ENCODE peak calls at places on chromosomes 5 and 9, in five cellular contexts. One of them, this sample, is unnamed.

GRCh38 chr5:39648539-39649200 is 223.9 kb upstream of the DAB2 start:
- DNase-seq in uterus: no peak
- DNase-seq in PC-9: peak
- DNase-seq in CD4-positive, alpha-beta T cell: no peak
- DNase-seq in ascending aorta: no peak
- DNase-seq in this sample: peak

GRCh38 chr9:84615574-84615973 is 54.0 kb upstream of the NTRK2 start:
- DNase-seq in uterus: no peak
- DNase-seq in PC-9: no peak
- DNase-seq in CD4-positive, alpha-beta T cell: no peak
- DNase-seq in ascending aorta: no peak
- DNase-seq in this sample: no peak

GRCh38 chr9:16824545-16825041 is 45.9 kb downstream of the BNC2 start:
- DNase-seq in uterus: no peak
- DNase-seq in PC-9: peak
- DNase-seq in CD4-positive, alpha-beta T cell: no peak
- DNase-seq in ascending aorta: no peak
- DNase-seq in this sample: peak

GRCh38 chr5:60972225-60972624 is 27.2 kb downstream of the NDUFAF2 start:
- DNase-seq in uterus: no peak
- DNase-seq in PC-9: no peak
- DNase-seq in CD4-positive, alpha-beta T cell: no peak
- DNase-seq in ascending aorta: no peak
- DNase-seq in this sample: peak

GRCh38 chr5:123865641-123866040 is 353.7 kb downstream of the CSNK1G3 start:
- DNase-seq in uterus: no peak
- DNase-seq in PC-9: no peak
- DNase-seq in CD4-positive, alpha-beta T cell: no peak
- DNase-seq in ascending aorta: no peak
- DNase-seq in this sample: no peak

GRCh38 chr5:102762095-102762534 is 7.0 kb downstream of the PAM start:
- DNase-seq in uterus: no peak
- DNase-seq in PC-9: no peak
- DNase-seq in CD4-positive, alpha-beta T cell: no peak
- DNase-seq in ascending aorta: no peak
- DNase-seq in this sample: no peak

GRCh38 chr5:118701796-118702195 is 286.6 kb downstream of the DTWD2 start:
- DNase-seq in uterus: no peak
- DNase-seq in PC-9: no peak
- DNase-seq in CD4-positive, alpha-beta T cell: no peak
- DNase-seq in ascending aorta: no peak
- DNase-seq in this sample: no peak

GRCh38 chr5:138138949-138139775 is at the start of gene NME5:
- DNase-seq in uterus: peak
- DNase-seq in PC-9: peak
- DNase-seq in CD4-positive, alpha-beta T cell: no peak
- DNase-seq in ascending aorta: no peak
- DNase-seq in this sample: no peak

GRCh38 chr5:151492729-151493128 is 45.3 kb downstream of the SLC36A1 start:
- DNase-seq in uterus: no peak
- DNase-seq in PC-9: no peak
- DNase-seq in CD4-positive, alpha-beta T cell: no peak
- DNase-seq in ascending aorta: peak
- DNase-seq in this sample: peak

GRCh38 chr5:59286510-59286909 is 607.0 kb downstream of the PDE4D start:
- DNase-seq in uterus: no peak
- DNase-seq in PC-9: no peak
- DNase-seq in CD4-positive, alpha-beta T cell: no peak
- DNase-seq in ascending aorta: no peak
- DNase-seq in this sample: no peak

GRCh38 chr5:87437724-87438123 is 25.0 kb upstream of the CCNH start:
- DNase-seq in uterus: no peak
- DNase-seq in PC-9: no peak
- DNase-seq in CD4-positive, alpha-beta T cell: no peak
- DNase-seq in ascending aorta: no peak
- DNase-seq in this sample: no peak

GRCh38 chr5:170307575-170308465 is 10.2 kb upstream of the LCP2 start:
- DNase-seq in uterus: peak
- DNase-seq in PC-9: peak
- DNase-seq in CD4-positive, alpha-beta T cell: no peak
- DNase-seq in ascending aorta: peak
- DNase-seq in this sample: peak

GRCh38 chr9:133592731-133593409 is 16.3 kb downstream of the FAM163B start:
- DNase-seq in uterus: no peak
- DNase-seq in PC-9: no peak
- DNase-seq in CD4-positive, alpha-beta T cell: no peak
- DNase-seq in ascending aorta: no peak
- DNase-seq in this sample: no peak

GRCh38 chr5:160119142-160119904 is at the start of gene PWWP2A:
- DNase-seq in uterus: peak
- DNase-seq in PC-9: peak
- DNase-seq in CD4-positive, alpha-beta T cell: peak
- DNase-seq in ascending aorta: peak
- DNase-seq in this sample: peak

GRCh38 chr5:57642066-57642465 is 159.5 kb upstream of the ACTBL2 start:
- DNase-seq in uterus: no peak
- DNase-seq in PC-9: no peak
- DNase-seq in CD4-positive, alpha-beta T cell: no peak
- DNase-seq in ascending aorta: no peak
- DNase-seq in this sample: no peak

GRCh38 chr5:149550267-149550582 is 1.0 kb downstream of the CSNK1A1 start:
- DNase-seq in uterus: no peak
- DNase-seq in PC-9: no peak
- DNase-seq in CD4-positive, alpha-beta T cell: no peak
- DNase-seq in ascending aorta: no peak
- DNase-seq in this sample: peak

GRCh38 chr5:157100140-157100679 is 8.6 kb downstream of the HAVCR2 start:
- DNase-seq in uterus: no peak
- DNase-seq in PC-9: no peak
- DNase-seq in CD4-positive, alpha-beta T cell: no peak
- DNase-seq in ascending aorta: no peak
- DNase-seq in this sample: no peak

GRCh38 chr9:131418143-131419028 is 24.5 kb downstream of the PRRC2B start:
- DNase-seq in uterus: no peak
- DNase-seq in PC-9: peak
- DNase-seq in CD4-positive, alpha-beta T cell: no peak
- DNase-seq in ascending aorta: no peak
- DNase-seq in this sample: no peak

GRCh38 chr9:114283551-114284111 is 39.3 kb upstream of the ORM1 start:
- DNase-seq in uterus: peak
- DNase-seq in PC-9: no peak
- DNase-seq in CD4-positive, alpha-beta T cell: no peak
- DNase-seq in ascending aorta: peak
- DNase-seq in this sample: no peak

GRCh38 chr5:149611327-149611726 is 30.0 kb downstream of the ARHGEF37 start:
- DNase-seq in uterus: peak
- DNase-seq in PC-9: no peak
- DNase-seq in CD4-positive, alpha-beta T cell: no peak
- DNase-seq in ascending aorta: no peak
- DNase-seq in this sample: no peak

GRCh38 chr5:140317859-140318258 is 15.0 kb upstream of the PFDN1 start:
- DNase-seq in uterus: no peak
- DNase-seq in PC-9: no peak
- DNase-seq in CD4-positive, alpha-beta T cell: no peak
- DNase-seq in ascending aorta: no peak
- DNase-seq in this sample: peak

GRCh38 chr5:127076730-127077129 is 3.4 kb upstream of the C5orf63 start:
- DNase-seq in uterus: no peak
- DNase-seq in PC-9: no peak
- DNase-seq in CD4-positive, alpha-beta T cell: no peak
- DNase-seq in ascending aorta: no peak
- DNase-seq in this sample: no peak

GRCh38 chr9:4506490-4506889 is 16.2 kb downstream of the SLC1A1 start:
- DNase-seq in uterus: no peak
- DNase-seq in PC-9: no peak
- DNase-seq in CD4-positive, alpha-beta T cell: no peak
- DNase-seq in ascending aorta: no peak
- DNase-seq in this sample: no peak
- H3K27ac ChIP-seq in uterus: no peak
- H3K27ac ChIP-seq in PC-9: no peak
- H3K27ac ChIP-seq in CD4-positive, alpha-beta T cell: no peak
- H3K27ac ChIP-seq in ascending aorta: no peak
- H3K27ac ChIP-seq in this sample: no peak

DNA sequence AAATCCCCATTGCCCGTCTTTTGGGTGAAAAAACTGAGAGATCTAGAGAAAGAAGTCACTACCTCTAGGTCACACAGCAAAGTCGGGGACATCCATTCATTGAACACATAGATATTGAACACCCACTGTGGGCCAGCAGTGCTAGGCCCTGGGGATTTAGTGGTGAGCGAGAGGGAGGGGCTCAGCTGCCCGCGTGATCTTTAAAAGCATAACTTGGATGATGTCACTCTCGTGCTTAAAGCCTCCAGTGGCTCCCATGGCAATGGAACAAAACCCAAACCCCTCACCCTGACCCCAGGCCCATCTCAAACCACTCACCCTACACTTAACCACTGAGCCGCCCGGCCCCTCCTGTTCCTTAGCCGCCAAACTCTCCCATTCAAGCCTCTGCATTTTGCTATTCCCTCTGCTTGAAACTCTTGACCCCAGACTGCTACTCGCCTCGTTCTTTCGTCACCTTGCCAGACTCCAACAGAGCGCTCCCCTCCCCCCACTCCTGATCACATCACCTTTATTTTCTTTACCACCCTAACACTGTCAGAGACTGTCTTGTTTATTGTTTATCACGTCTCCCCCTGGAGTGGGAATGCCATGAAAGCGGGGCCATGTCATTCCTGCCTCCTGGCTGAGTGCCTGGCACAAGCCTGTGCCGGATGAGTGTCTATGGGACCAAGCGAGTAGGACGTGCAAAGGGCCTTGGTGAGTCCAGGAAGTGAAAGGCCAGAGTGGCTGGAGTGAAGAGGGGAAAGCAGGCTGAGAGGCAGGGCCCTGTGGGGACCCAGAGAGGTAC is 710 bp upstream of the PIP5KL1 start:
- DNase-seq in uterus: no peak
- DNase-seq in PC-9: peak
- DNase-seq in CD4-positive, alpha-beta T cell: no peak
- DNase-seq in ascending aorta: no peak
- DNase-seq in this sample: no peak
- H3K27ac ChIP-seq in uterus: no peak
- H3K27ac ChIP-seq in PC-9: no peak
- H3K27ac ChIP-seq in CD4-positive, alpha-beta T cell: no peak
- H3K27ac ChIP-seq in ascending aorta: no peak
- H3K27ac ChIP-seq in this sample: no peak

DNA sequence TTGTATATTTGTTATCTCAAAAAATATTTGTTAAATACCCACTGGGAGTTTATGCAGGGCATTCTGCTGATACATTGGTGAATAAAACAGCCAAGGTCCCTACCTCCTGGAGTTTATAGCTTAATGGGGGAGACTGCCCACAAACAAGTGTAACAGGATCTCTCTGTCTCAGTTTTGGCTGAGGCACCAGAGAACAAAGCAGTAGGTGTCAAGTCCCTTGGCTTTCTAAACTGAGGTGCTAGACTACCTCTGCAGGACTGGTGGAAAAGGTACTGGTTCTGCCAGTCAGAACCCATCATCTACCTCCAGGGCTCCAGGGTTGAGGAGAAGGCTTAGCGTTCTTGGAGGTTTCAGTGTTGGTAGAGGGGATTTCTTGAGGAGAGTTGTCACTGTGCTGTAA is 188.4 kb upstream of the ELL2 start:
- DNase-seq in uterus: no peak
- DNase-seq in PC-9: no peak
- DNase-seq in CD4-positive, alpha-beta T cell: no peak
- DNase-seq in ascending aorta: no peak
- DNase-seq in this sample: no peak
- H3K27ac ChIP-seq in uterus: no peak
- H3K27ac ChIP-seq in PC-9: no peak
- H3K27ac ChIP-seq in CD4-positive, alpha-beta T cell: no peak
- H3K27ac ChIP-seq in ascending aorta: no peak
- H3K27ac ChIP-seq in this sample: peak

GRCh38 chr9:77744877-77745435 is 96.8 kb upstream of the GNA14 start:
- DNase-seq in uterus: no peak
- DNase-seq in PC-9: no peak
- DNase-seq in CD4-positive, alpha-beta T cell: no peak
- DNase-seq in ascending aorta: no peak
- DNase-seq in this sample: no peak
- H3K27ac ChIP-seq in uterus: peak
- H3K27ac ChIP-seq in PC-9: no peak
- H3K27ac ChIP-seq in CD4-positive, alpha-beta T cell: no peak
- H3K27ac ChIP-seq in ascending aorta: no peak
- H3K27ac ChIP-seq in this sample: no peak

GRCh38 chr9:37187713-37188439 is 67.5 kb downstream of the ZCCHC7 start:
- DNase-seq in uterus: no peak
- DNase-seq in PC-9: no peak
- DNase-seq in CD4-positive, alpha-beta T cell: no peak
- DNase-seq in ascending aorta: no peak
- DNase-seq in this sample: no peak
- H3K27ac ChIP-seq in uterus: no peak
- H3K27ac ChIP-seq in PC-9: no peak
- H3K27ac ChIP-seq in CD4-positive, alpha-beta T cell: no peak
- H3K27ac ChIP-seq in ascending aorta: no peak
- H3K27ac ChIP-seq in this sample: no peak

DNA sequence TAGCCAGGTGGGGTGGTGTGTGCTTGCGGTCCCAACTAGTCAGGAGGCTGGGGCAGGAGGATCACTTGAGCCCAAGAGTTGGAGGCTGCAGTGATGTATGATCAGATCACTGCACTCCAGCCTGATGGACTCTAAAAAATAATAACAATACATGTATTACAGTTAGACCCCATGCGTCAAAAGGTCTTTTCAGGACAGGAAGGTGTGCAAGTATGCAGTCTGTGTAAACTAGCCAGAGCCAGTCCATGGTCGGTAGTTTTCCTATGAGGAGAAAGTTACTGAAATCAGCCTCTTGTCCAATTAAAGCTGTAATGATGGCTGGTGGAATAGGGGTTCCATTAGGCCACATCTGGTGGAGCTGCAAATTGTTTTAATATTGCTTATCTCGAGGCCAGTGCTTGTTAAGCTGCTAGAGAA is 1.5 kb upstream of the STOM start:
- DNase-seq in uterus: no peak
- DNase-seq in PC-9: no peak
- DNase-seq in CD4-positive, alpha-beta T cell: no peak
- DNase-seq in ascending aorta: no peak
- DNase-seq in this sample: no peak
- H3K27ac ChIP-seq in uterus: peak
- H3K27ac ChIP-seq in PC-9: no peak
- H3K27ac ChIP-seq in CD4-positive, alpha-beta T cell: no peak
- H3K27ac ChIP-seq in ascending aorta: peak
- H3K27ac ChIP-seq in this sample: no peak

DNA sequence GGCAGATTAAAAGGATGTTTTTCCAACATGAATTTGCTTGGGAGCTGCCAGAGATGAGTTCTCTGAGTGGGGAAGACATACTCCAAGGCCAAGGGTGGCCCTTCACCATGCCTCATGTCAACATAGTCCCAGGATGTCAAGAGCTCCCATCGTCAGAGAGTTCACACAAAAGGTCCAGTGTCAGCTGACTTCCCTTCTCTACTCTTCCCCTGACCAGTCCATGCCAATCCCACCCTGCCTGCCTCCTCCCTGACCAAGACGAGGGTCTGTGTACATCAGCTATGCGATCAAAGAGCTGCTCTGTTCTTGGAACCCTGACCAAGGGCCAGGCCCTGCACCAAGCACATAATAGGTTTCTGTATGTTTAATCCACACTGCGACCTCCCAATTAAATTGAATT is 71.2 kb upstream of the ZNF622 start:
- DNase-seq in uterus: no peak
- DNase-seq in PC-9: no peak
- DNase-seq in CD4-positive, alpha-beta T cell: no peak
- DNase-seq in ascending aorta: no peak
- DNase-seq in this sample: no peak
- H3K27ac ChIP-seq in uterus: no peak
- H3K27ac ChIP-seq in PC-9: peak
- H3K27ac ChIP-seq in CD4-positive, alpha-beta T cell: no peak
- H3K27ac ChIP-seq in ascending aorta: no peak
- H3K27ac ChIP-seq in this sample: peak